ENCODE peak calls at places on chromosomes 12 and 14, in six cellular contexts. Q is cardiac muscle cell, U is uterus, A is fibroblast of lung, S is GM23338, B is HepG2. L is an unnamed sample.

GRCh38 chr12:11580125-11580751 is 69.2 kb upstream of the ETV6 start:
- DNase-seq in Q (peak; percentile 93), U (peak; percentile 30), A (peak; percentile 89), S (no peak), B (no peak), L (peak; percentile 71)

GRCh38 chr12:26124491-26125450 is at the start of gene BHLHE41:
- DNase-seq in Q (peak; percentile 67), U (peak; percentile 74), A (peak; percentile 82), S (peak; percentile 93), B (no peak), L (peak; percentile 92)

GRCh38 chr14:69612014-69612758 is 790 bp downstream of the SUSD6 start:
- DNase-seq in Q (peak; percentile 28), U (peak; percentile 28), A (peak; percentile 29), S (peak; percentile 61), B (no peak), L (no peak)

GRCh38 chr12:10205251-10205807 is 7.3 kb upstream of the GABARAPL1 start:
- DNase-seq in Q (no peak), U (no peak), A (peak; percentile 48), S (no peak), B (no peak), L (no peak)

GRCh38 chr12:102300824-102301461 is 103.3 kb upstream of the PMCH start:
- DNase-seq in Q (peak; percentile 79), U (no peak), A (peak; percentile 59), S (peak; percentile 79), B (peak; percentile 49), L (no peak)

GRCh38 chr14:99522025-99522401 is 40.8 kb downstream of the CCNK start:
- DNase-seq in Q (no peak), U (no peak), A (no peak), S (no peak), B (no peak), L (peak; percentile 61)

GRCh38 chr12:77488041-77488620 is 342.6 kb upstream of the NAV3 start:
- DNase-seq in Q (peak; percentile 16), U (no peak), A (peak; percentile 81), S (no peak), B (no peak), L (no peak)

GRCh38 chr14:67644428-67644827 is 24.7 kb downstream of the ARG2 start:
- DNase-seq in Q (peak; percentile 60), U (no peak), A (peak; percentile 11), S (no peak), B (no peak), L (no peak)

GRCh38 chr12:92398565-92399309 is 253.1 kb upstream of the BTG1 start:
- DNase-seq in Q (no peak), U (no peak), A (no peak), S (no peak), B (no peak), L (no peak)

GRCh38 chr14:56953884-56954283 is 143.6 kb upstream of the OTX2 start:
- DNase-seq in Q (no peak), U (no peak), A (no peak), S (peak; percentile 35), B (no peak), L (no peak)

GRCh38 chr14:49863483-49864262 is 11.1 kb upstream of the NEMF start:
- DNase-seq in Q (no peak), U (peak; percentile 41), A (no peak), S (peak; percentile 33), B (no peak), L (no peak)

GRCh38 chr12:49917788-49918173 is 14.1 kb upstream of the FAIM2 start:
- DNase-seq in Q (no peak), U (peak; percentile 4), A (no peak), S (no peak), B (no peak), L (no peak)

GRCh38 chr12:39574785-39575497 is 44.7 kb downstream of the ABCD2 start:
- DNase-seq in Q (peak; percentile 2), U (no peak), A (no peak), S (peak; percentile 34), B (no peak), L (no peak)

GRCh38 chr14:69685716-69686115 is 74.3 kb downstream of the SUSD6 start:
- DNase-seq in Q (peak; percentile 81), U (peak; percentile 68), A (peak; percentile 77), S (no peak), B (peak; percentile 62), L (peak; percentile 91)

DNA sequence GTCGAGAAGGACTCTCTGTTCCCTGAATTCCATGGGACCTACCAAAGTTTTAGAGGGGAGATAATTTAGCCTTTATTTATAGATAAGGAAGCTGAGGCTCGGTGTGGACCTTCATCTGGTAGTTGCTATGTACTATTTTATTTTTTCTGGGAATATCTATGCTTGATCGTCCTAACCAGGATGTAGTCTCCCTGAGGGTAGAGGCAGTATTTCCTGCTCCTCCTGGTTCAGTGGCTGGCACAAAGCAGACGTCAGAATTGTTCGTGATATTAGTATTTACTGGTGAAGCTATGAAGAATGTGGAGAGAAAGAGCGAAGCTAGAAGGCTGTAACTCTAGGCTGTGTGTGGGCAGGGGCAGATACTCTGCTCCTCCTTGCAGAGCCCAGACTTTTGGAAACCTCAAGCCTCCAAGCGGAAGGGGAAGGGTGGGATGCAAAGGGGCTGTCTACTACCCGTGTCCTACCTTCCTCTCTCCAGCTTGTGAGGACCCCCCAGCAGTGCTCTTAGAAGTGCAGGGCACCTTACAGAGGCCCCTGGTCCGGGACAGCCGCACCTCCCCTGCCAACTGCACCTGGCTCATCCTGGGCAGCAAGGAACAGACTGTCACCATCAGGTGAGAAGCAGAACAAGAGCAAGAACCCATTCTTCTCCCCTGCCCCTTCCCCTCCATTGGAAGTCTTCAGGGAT is 1.4 kb downstream of the LRP10 start:
- DNase-seq in Q (no peak), U (no peak), A (no peak), S (no peak), B (no peak), L (no peak)
- TF ChIP-seq CTCF in Q (no peak), U (no peak), A (no peak), S (no peak), B (no peak), L (peak; percentile 34)

DNA sequence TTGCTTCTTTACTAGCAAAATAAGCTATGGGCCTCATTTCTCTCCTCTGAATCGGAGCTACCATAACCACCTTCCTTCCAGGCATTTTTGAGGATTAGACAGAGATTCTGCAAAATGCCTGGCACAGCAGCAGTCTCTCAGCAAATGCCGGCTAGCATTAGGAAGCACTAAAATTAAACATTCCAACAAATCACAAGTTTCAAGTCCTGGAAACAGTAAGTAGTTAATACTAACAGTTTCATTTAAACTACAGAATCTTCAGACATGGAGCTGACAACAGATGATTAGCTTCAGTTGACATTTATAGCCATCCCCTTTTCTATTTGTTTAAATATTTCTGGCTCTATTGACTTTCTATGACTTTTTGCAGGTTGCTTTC is 73.8 kb downstream of the PPM1H start:
- DNase-seq in Q (no peak), U (no peak), A (no peak), S (no peak), B (no peak), L (no peak)
- H3K4me3 ChIP-seq in Q (no peak overlapping the region), U (no peak overlapping the region), A (no peak overlapping the region), S (no peak overlapping the region), B (no peak overlapping the region), L (no peak overlapping the region)

GRCh38 chr12:22477166-22477893 is 67.0 kb downstream of the C2CD5 start:
- DNase-seq in Q (peak; percentile 93), U (peak; percentile 25), A (peak; percentile 90), S (no peak), B (no peak), L (no peak)
- H3K27ac ChIP-seq in Q (no peak overlapping the region), U (no peak overlapping the region), A (peak overlapping the region; percentile 35), S (no peak overlapping the region), B (no peak overlapping the region), L (no peak overlapping the region)

DNA sequence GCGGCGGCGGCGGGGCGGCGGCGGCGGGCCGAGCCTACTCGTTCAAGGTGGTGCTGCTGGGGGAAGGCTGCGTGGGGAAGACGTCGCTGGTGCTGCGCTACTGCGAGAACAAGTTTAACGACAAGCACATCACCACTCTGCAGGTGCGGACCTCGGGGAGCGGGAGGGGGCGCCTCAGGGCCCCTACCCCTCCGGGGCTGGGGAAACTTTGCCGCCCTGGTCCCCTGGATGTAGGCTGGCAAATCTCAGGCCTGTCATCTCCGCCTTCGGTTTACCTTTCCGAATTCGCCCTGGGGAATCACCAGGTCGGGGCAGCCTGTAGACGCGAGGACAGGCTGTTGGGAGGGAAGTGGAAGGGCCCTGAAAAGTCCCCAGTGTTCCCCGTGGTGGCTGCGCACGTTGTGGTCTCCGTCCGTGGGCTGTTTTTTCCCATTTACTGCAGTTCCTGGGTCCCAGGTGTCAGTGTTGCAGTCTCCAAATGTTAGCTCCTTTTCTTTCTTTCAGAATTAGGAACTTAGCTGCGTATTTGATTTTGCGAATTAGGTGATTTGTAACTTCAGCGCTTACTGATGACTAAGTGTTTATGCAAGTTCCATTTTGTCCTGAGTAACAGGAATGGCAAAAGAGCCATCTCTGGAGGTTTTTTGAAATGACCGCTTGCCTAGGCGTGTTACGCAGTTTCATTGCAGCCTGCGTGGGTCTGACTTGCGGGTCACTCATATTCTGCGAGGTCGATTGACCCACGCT is 656 bp downstream of the RAB21 start:
- DNase-seq in Q (peak; percentile 62), U (peak; percentile 30), A (peak; percentile 64), S (peak; percentile 50), B (peak; percentile 18), L (peak; percentile 77)
- TF ChIP-seq CTCF in Q (no peak), U (no peak), A (peak; percentile 1), S (no peak), B (no peak), L (no peak)

GRCh38 chr12:538731-539539 is 79.2 kb downstream of the B4GALNT3 start:
- DNase-seq in Q (peak; percentile 66), U (no peak), A (peak; percentile 71), S (no peak), B (no peak), L (no peak)
- H3K4me3 ChIP-seq in Q (no peak overlapping the region), U (no peak overlapping the region), A (no peak overlapping the region), S (no peak overlapping the region), B (no peak overlapping the region), L (no peak overlapping the region)

DNA sequence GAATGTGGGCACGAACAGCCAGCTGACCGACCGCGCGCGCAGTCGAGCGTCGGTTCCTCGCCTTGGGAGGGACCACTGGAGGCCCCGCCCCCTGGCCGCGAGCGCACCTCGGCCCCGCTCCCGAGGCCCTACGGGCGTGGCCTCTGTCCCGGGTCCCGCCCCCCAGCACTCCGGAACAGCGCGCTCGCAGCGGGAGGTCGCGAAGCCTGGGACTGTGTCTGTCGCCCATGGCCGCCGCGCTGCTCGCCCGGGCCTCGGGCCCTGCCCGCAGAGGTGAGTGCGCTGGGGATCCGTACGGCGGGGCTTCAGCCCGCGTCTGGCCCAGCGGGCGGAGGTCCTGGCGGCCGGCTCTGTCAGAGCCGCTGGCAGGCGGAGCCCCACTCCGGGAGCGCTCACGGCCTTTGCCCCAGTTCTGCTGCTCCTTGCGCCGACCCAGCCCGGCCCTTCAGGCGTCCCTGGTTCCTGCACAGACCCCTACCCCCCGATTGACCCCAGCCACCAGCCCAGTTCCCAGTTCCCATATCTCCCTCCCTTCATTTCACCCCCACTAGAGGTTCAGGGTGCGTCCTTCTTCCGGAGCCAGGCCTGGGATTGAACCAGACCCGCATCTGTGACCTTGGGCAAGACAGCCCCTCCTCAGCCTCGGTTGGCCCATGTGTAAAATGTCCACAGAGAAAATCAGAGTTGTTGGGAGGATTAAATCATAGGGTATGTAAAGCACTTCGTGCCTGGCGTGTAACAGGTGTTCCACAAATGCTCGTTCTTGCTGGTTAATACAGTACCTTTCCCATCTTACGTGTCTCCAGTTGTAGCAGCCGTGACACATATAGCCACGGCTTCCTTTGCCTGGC is at the start of gene ACADS:
- DNase-seq in Q (peak; percentile 87), U (peak; percentile 87), A (peak; percentile 71), S (peak; percentile 97), B (peak; percentile 73), L (peak; percentile 95)
- H3K27ac ChIP-seq in Q (no peak within 1 kb of the TSS), U (peak within 1 kb of the TSS; percentile 80), A (peak within 1 kb of the TSS; percentile 22), S (no peak within 1 kb of the TSS), B (peak within 1 kb of the TSS; percentile 72), L (peak within 1 kb of the TSS; percentile 84)

L was measured in sigmoid colon.